ENCODE peak calls at places on chromosomes 3 and 15, in four cellular contexts. L is iris pigment epithelial cell, P is cardiac fibroblast, S is HFFc6. Q is an unnamed sample.

GRCh38 chr3:52277071-52277964 is 1.1 kb downstream of the WDR82 start:
- DNase-seq in L (peak), P (peak), S (peak), Q (peak)

GRCh38 chr15:74253276-74253921 is 17.3 kb downstream of the CCDC33 start:
- DNase-seq in L (no peak), P (peak), S (no peak), Q (no peak)

GRCh38 chr3:134601539-134602439 is 49.0 kb downstream of the KY start:
- DNase-seq in L (peak), P (peak), S (peak), Q (no peak)

GRCh38 chr3:124760601-124761000 is 30.3 kb downstream of the UMPS start:
- DNase-seq in L (peak), P (peak), S (peak), Q (peak)

GRCh38 chr15:52382647-52383046 is 87.0 kb upstream of the MYO5C start:
- DNase-seq in L (no peak), P (no peak), S (no peak), Q (no peak)

GRCh38 chr3:157079677-157080369 is 80.1 kb downstream of the CCNL1 start:
- DNase-seq in L (no peak), P (no peak), S (no peak), Q (no peak)

GRCh38 chr15:100712226-100712625 is 109.8 kb downstream of the ASB7 start:
- DNase-seq in L (no peak), P (peak), S (no peak), Q (no peak)

GRCh38 chr3:107604057-107604802 is 81.5 kb downstream of the BBX start:
- DNase-seq in L (peak), P (peak), S (peak), Q (peak)

GRCh38 chr15:45645026-45645980 is 10.5 kb downstream of the SQOR start:
- DNase-seq in L (peak), P (peak), S (peak), Q (peak)

GRCh38 chr3:171574556-171575240 is 114.5 kb upstream of the TNIK start:
- DNase-seq in L (peak), P (no peak), S (no peak), Q (no peak)

GRCh38 chr3:58617338-58617761 is 40.2 kb upstream of the FAM107A start:
- DNase-seq in L (peak), P (no peak), S (no peak), Q (no peak)

Q was measured in MCF 10A.